ENCODE peak calls at places on chromosomes 11 and 22, in four cellular contexts. B, H, W and V are unnamed samples. For H3K4me1 and H3K9me3, the result is how much of the 10 kb centered on the place peaks cover.

GRCh38 chr11:31958086-31958735 is 132.7 kb upstream of the RCN1 start:
- DNase-seq in B (no peak), H (peak), W (peak), V (peak)

GRCh38 chr11:134911514-134912180 is 499.6 kb upstream of the B3GAT1 start:
- DNase-seq in B (no peak), H (no peak), W (no peak), V (peak)

GRCh38 chr11:12876340-12876739 is 132.8 kb upstream of the RASSF10 start:
- DNase-seq in B (no peak), H (no peak), W (no peak), V (no peak)

GRCh38 chr22:19407649-19408606 is 23.6 kb downstream of the HIRA start:
- DNase-seq in B (no peak), H (no peak), W (no peak), V (no peak)

GRCh38 chr11:3222003-3222855 is 3.6 kb upstream of the MRGPRG start:
- DNase-seq in B (no peak), H (no peak), W (peak), V (peak)

GRCh38 chr11:73191151-73191550 is 26.9 kb upstream of the P2RY2 start:
- DNase-seq in B (no peak), H (no peak), W (no peak), V (no peak)

GRCh38 chr22:22721681-22722309 is 77.4 kb downstream of the GGTLC2 start:
- DNase-seq in B (no peak), H (no peak), W (no peak), V (no peak)

GRCh38 chr11:10076458-10077141 is 217.4 kb downstream of the SBF2 start:
- DNase-seq in B (no peak), H (peak), W (no peak), V (peak)

GRCh38 chr11:22829231-22830081 is at the start of gene SVIP:
- DNase-seq in B (peak), H (peak), W (peak), V (peak)

GRCh38 chr22:35059632-35060031 is 6.3 kb upstream of the ISX start:
- DNase-seq in B (no peak), H (no peak), W (no peak), V (no peak)
- H3K4me1 ChIP-seq in B (under half), H (under half), W (under half), V (under half)

DNA sequence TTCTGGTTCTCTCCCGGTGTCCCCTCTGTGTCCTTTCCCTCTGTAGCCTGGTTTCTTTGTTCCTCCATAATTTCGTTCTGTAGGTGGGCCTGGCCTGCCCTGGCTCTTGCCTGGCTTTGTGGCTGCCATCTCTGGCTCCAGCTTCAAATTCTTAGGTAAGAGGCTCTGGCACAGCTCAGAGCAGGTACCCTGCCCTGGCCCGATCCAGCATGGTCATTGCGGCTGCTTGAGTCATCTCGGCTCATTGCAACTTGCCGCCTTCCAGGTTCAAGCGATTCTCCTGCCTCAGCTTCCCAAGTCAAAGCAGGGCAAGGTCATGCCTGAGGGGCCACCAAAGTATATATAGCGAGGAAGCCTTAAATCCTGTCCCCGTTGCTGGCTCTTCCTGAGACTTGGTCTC is 76.0 kb downstream of the OSBP2 start:
- DNase-seq in B (no peak), H (no peak), W (no peak), V (no peak)
- TF ChIP-seq POLR2A in B (no peak), H (no peak), W (no peak), V (no peak)

GRCh38 chr22:49214976-49215375 is 612.7 kb downstream of the BRD1 start:
- DNase-seq in B (no peak), H (peak), W (peak), V (peak)

GRCh38 chr22:49215840-49216239 is 611.8 kb downstream of the BRD1 start:
- DNase-seq in B (no peak), H (no peak), W (peak), V (no peak)

GRCh38 chr22:49213731-49214352 is 613.8 kb downstream of the BRD1 start:
- DNase-seq in B (no peak), H (peak), W (peak), V (no peak)

GRCh38 chr22:49218142-49218541 is 609.5 kb downstream of the BRD1 start:
- DNase-seq in B (no peak), H (peak), W (no peak), V (no peak)

GRCh38 chr22:49216579-49216978 is 611.1 kb downstream of the BRD1 start:
- DNase-seq in B (no peak), H (no peak), W (no peak), V (peak)
- H3K9me3 ChIP-seq in B (under half), H (under half), W (under half), V (under half)

DNA sequence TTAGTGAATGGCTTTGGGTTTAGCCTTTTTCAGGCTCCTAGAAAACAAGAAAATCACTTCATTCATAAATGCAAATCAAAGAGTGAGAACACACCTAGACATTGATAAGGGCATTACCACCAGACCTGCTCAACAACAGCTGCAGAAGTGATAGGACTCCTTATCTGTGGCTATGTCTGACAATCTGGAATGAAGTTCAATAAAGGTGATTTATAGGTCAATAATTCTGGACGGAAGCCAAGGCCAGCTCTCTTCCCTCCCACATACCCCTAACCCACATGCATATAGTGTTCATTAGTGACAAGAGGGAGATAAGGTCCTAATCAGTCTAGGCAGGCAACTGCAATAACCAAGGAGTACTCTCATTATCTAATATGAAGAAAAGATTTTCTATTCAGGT is 111.3 kb downstream of the ETS1 start:
- DNase-seq in B (no peak), H (no peak), W (no peak), V (no peak)
- H3K4me1 ChIP-seq in B (half or more), H (under half), W (half or more), V (under half)

DNA sequence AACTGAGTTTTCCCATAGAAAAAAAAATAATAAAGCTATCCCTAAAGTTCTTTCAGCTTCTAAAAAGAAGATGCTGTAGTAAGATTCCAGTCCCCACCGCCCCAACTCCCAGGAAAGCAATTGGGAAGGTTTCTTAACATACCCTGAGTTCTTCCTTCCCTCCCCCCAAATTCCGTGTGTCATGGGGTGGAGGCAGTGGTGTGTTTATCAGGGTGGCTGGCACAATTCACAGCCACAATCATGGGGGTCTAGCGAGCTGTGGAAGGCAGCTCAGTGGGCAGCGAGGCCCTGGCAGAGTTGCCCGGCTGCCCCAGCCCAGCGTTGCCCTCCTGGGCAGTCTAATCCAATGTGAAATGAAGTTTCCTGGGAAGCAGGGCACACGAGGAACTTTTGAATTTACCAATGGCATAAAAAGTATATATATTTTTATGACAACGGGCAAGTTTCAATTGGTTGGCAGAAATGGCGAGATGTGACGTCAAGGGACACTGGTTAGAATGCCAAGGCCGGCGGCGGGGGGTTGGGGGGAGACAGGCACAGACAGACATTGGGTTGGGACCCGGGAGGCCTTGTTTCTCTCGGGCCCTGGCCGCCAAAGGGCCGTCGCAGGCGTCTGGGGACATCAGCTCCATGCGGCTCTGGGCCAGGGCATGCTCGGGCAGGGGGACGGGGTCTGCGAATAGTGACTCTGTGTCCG is 80.7 kb upstream of the PPARA start:
- DNase-seq in B (peak), H (no peak), W (peak), V (peak)
- TF ChIP-seq POLR2A in B (peak), H (no peak), W (no peak), V (peak)